ENCODE peak calls at places on chromosomes 16 and 17, in five cellular contexts. U is DMS 273 treated with DMSO at 0.1 percent for 48 hours, K is RPMI7951, E is gastrocnemius medialis, G is posterior cingulate gyrus. M is an unnamed sample.

GRCh38 chr16:89491238-89491869 is 993 bp upstream of the ANKRD11 start:
- DNase-seq in U (no peak), K (peak; percentile 34), E (no peak), G (no peak), M (no peak)

GRCh38 chr17:1006054-1006453 is 9.1 kb downstream of the TIMM22 start:
- DNase-seq in E (no peak), G (peak; percentile 83), U (no peak), K (no peak), M (no peak)

GRCh38 chr17:29176500-29177351 is 3.5 kb downstream of the MYO18A start:
- DNase-seq in K (peak; percentile 35), E (peak; percentile 73), U (no peak), G (peak; percentile 86), M (peak; percentile 43)

GRCh38 chr17:45326566-45326965 is 9.7 kb upstream of the MAP3K14 start:
- DNase-seq in U (no peak), K (no peak), G (no peak), E (no peak), M (no peak)

GRCh38 chr17:7842380-7842949 is 8.4 kb downstream of the KDM6B start:
- DNase-seq in E (peak; percentile 58), U (no peak), G (no peak), K (peak; percentile 78), M (no peak)

GRCh38 chr16:89958068-89958467 is 9.5 kb downstream of the DEF8 start:
- DNase-seq in G (no peak), K (peak; percentile 18), U (no peak), E (no peak), M (no peak)

GRCh38 chr16:85750021-85750826 is 672 bp downstream of the C16orf74 start:
- DNase-seq in E (no peak), G (no peak), K (peak; percentile 31), U (no peak), M (no peak)

GRCh38 chr16:89607937-89608740 is 5.3 kb upstream of the DPEP1 start:
- DNase-seq in U (no peak), G (no peak), K (peak; percentile 21), E (no peak), M (no peak)

GRCh38 chr17:17553217-17554195 is 38.0 kb downstream of the PEMT start:
- DNase-seq in G (peak; percentile 76), E (no peak), K (no peak), U (no peak), M (no peak)

GRCh38 chr17:13002761-13003453 is 14.9 kb downstream of the ELAC2 start:
- DNase-seq in K (peak; percentile 57), G (peak; percentile 92), U (no peak), E (no peak), M (peak; percentile 77)

GRCh38 chr16:13471036-13471435 is 448.9 kb upstream of the ERCC4 start:
- DNase-seq in U (no peak), G (no peak), K (no peak), E (no peak), M (no peak)

GRCh38 chr17:81422776-81423697 is 27.8 kb downstream of the BAHCC1 start:
- DNase-seq in E (no peak), K (peak; percentile 95), G (no peak), U (no peak), M (peak; percentile 64)

GRCh38 chr17:70120420-70120819 is 45.4 kb downstream of the KCNJ16 start:
- DNase-seq in U (no peak), K (no peak), E (no peak), G (no peak), M (no peak)

GRCh38 chr16:35194681-35195080 is 1735.3 kb downstream of the TP53TG3F start:
- DNase-seq in E (no peak), K (no peak), U (no peak), G (no peak), M (no peak)

GRCh38 chr17:7982666-7983065 is 19.7 kb upstream of the GUCY2D start:
- DNase-seq in K (peak; percentile 60), G (no peak), E (no peak), U (no peak), M (no peak)

GRCh38 chr17:57062865-57063264 is 22.2 kb upstream of the AKAP1 start:
- DNase-seq in K (no peak), U (no peak), G (no peak), E (no peak), M (no peak)

GRCh38 chr16:88783391-88784073 is 1.5 kb downstream of the PIEZO1 start:
- DNase-seq in E (no peak), U (peak; percentile 67), G (no peak), K (peak; percentile 57), M (peak; percentile 19)

GRCh38 chr16:48641770-48642169 is 31.8 kb upstream of the N4BP1 start:
- DNase-seq in G (no peak), K (no peak), E (no peak), U (no peak), M (no peak)

GRCh38 chr17:72771734-72772133 is 320.8 kb downstream of the SLC39A11 start:
- DNase-seq in E (no peak), G (no peak), U (no peak), K (no peak), M (no peak)

GRCh38 chr16:46970089-46970488 is 3.4 kb downstream of the DNAJA2 start:
- DNase-seq in U (no peak), G (no peak), K (no peak), E (no peak), M (no peak)